ENCODE peak calls at places on chromosomes 6 and 20, in ten cellular contexts. One of them, this sample, is unnamed.

GRCh38 chr20:9353180-9353915 is 161.0 kb upstream of the LAMP5 start:
- DNase-seq in heart left ventricle: no peak
- DNase-seq in sigmoid colon: no peak
- DNase-seq in spleen: no peak
- DNase-seq in HepG2: no peak
- DNase-seq in Peyer's patch: no peak
- DNase-seq in IMR-90: no peak
- DNase-seq in ovary: no peak
- DNase-seq in adrenal gland: no peak
- DNase-seq in A549: no peak
- DNase-seq in this sample: no peak

GRCh38 chr20:38260378-38261053 is at the start of gene KIAA1755:
- DNase-seq in A549: no peak
- DNase-seq in spleen: no peak
- DNase-seq in ovary: peak; percentile 47
- DNase-seq in heart left ventricle: peak; percentile 69
- DNase-seq in sigmoid colon: peak; percentile 76
- DNase-seq in adrenal gland: no peak
- DNase-seq in HepG2: peak; percentile 37
- DNase-seq in IMR-90: no peak
- DNase-seq in Peyer's patch: no peak
- DNase-seq in this sample: no peak

GRCh38 chr6:32291549-32291948 is 67.7 kb upstream of the NOTCH4 start:
- DNase-seq in ovary: no peak
- DNase-seq in sigmoid colon: no peak
- DNase-seq in Peyer's patch: no peak
- DNase-seq in HepG2: no peak
- DNase-seq in A549: no peak
- DNase-seq in IMR-90: no peak
- DNase-seq in adrenal gland: no peak
- DNase-seq in heart left ventricle: no peak
- DNase-seq in spleen: no peak
- DNase-seq in this sample: no peak

GRCh38 chr6:678515-678914 is 14.4 kb downstream of the EXOC2 start:
- DNase-seq in sigmoid colon: no peak
- DNase-seq in IMR-90: no peak
- DNase-seq in A549: no peak
- DNase-seq in heart left ventricle: no peak
- DNase-seq in spleen: no peak
- DNase-seq in adrenal gland: no peak
- DNase-seq in Peyer's patch: no peak
- DNase-seq in ovary: no peak
- DNase-seq in HepG2: no peak
- DNase-seq in this sample: no peak

GRCh38 chr6:128630213-128630612 is 109.8 kb upstream of the PTPRK start:
- DNase-seq in adrenal gland: no peak
- DNase-seq in Peyer's patch: no peak
- DNase-seq in A549: no peak
- DNase-seq in sigmoid colon: no peak
- DNase-seq in spleen: no peak
- DNase-seq in ovary: no peak
- DNase-seq in heart left ventricle: no peak
- DNase-seq in HepG2: no peak
- DNase-seq in IMR-90: no peak
- DNase-seq in this sample: no peak

GRCh38 chr6:113004691-113005270 is 657.7 kb downstream of the RFPL4B start:
- DNase-seq in sigmoid colon: no peak
- DNase-seq in A549: no peak
- DNase-seq in adrenal gland: no peak
- DNase-seq in ovary: no peak
- DNase-seq in heart left ventricle: no peak
- DNase-seq in IMR-90: peak; percentile 5
- DNase-seq in Peyer's patch: no peak
- DNase-seq in spleen: no peak
- DNase-seq in HepG2: no peak
- DNase-seq in this sample: no peak

GRCh38 chr6:62614442-62614841 is 328.4 kb upstream of the KHDRBS2 start:
- DNase-seq in Peyer's patch: no peak
- DNase-seq in ovary: no peak
- DNase-seq in spleen: no peak
- DNase-seq in IMR-90: no peak
- DNase-seq in adrenal gland: no peak
- DNase-seq in sigmoid colon: no peak
- DNase-seq in A549: no peak
- DNase-seq in HepG2: no peak
- DNase-seq in heart left ventricle: no peak
- DNase-seq in this sample: no peak

GRCh38 chr6:24329022-24329421 is 28.8 kb downstream of the DCDC2 start:
- DNase-seq in ovary: no peak
- DNase-seq in spleen: no peak
- DNase-seq in heart left ventricle: no peak
- DNase-seq in A549: no peak
- DNase-seq in Peyer's patch: no peak
- DNase-seq in IMR-90: no peak
- DNase-seq in sigmoid colon: no peak
- DNase-seq in HepG2: no peak
- DNase-seq in adrenal gland: no peak
- DNase-seq in this sample: no peak

GRCh38 chr6:107124934-107125348 is 9.6 kb upstream of the BEND3 start:
- DNase-seq in ovary: no peak
- DNase-seq in adrenal gland: no peak
- DNase-seq in spleen: no peak
- DNase-seq in IMR-90: no peak
- DNase-seq in heart left ventricle: no peak
- DNase-seq in HepG2: no peak
- DNase-seq in sigmoid colon: no peak
- DNase-seq in Peyer's patch: no peak
- DNase-seq in A549: no peak
- DNase-seq in this sample: no peak

GRCh38 chr20:16363832-16364687 is 209.2 kb downstream of the KIF16B start:
- DNase-seq in sigmoid colon: no peak
- DNase-seq in IMR-90: no peak
- DNase-seq in spleen: no peak
- DNase-seq in adrenal gland: no peak
- DNase-seq in heart left ventricle: no peak
- DNase-seq in HepG2: no peak
- DNase-seq in A549: no peak
- DNase-seq in Peyer's patch: no peak
- DNase-seq in ovary: no peak
- DNase-seq in this sample: no peak

GRCh38 chr6:158999669-159000403 is at the start of gene RSPH3:
- DNase-seq in heart left ventricle: peak; percentile 96
- DNase-seq in spleen: peak; percentile 97
- DNase-seq in A549: peak; percentile 83
- DNase-seq in HepG2: peak; percentile 96
- DNase-seq in ovary: peak; percentile 96
- DNase-seq in sigmoid colon: peak; percentile 96
- DNase-seq in IMR-90: peak; percentile 90
- DNase-seq in adrenal gland: peak; percentile 97
- DNase-seq in Peyer's patch: peak; percentile 91
- DNase-seq in this sample: peak; percentile 85
- TF ChIP-seq POLR2A in heart left ventricle: peak; percentile 69
- TF ChIP-seq POLR2A in spleen: peak; percentile 45
- TF ChIP-seq POLR2A in A549: peak; percentile 84
- TF ChIP-seq POLR2A in HepG2: peak; percentile 99
- TF ChIP-seq POLR2A in ovary: peak; percentile 38
- TF ChIP-seq POLR2A in sigmoid colon: peak; percentile 68
- TF ChIP-seq POLR2A in IMR-90: no peak
- TF ChIP-seq POLR2A in adrenal gland: peak; percentile 55
- TF ChIP-seq POLR2A in Peyer's patch: peak; percentile 90
- TF ChIP-seq POLR2A in this sample: peak; percentile 62

DNA sequence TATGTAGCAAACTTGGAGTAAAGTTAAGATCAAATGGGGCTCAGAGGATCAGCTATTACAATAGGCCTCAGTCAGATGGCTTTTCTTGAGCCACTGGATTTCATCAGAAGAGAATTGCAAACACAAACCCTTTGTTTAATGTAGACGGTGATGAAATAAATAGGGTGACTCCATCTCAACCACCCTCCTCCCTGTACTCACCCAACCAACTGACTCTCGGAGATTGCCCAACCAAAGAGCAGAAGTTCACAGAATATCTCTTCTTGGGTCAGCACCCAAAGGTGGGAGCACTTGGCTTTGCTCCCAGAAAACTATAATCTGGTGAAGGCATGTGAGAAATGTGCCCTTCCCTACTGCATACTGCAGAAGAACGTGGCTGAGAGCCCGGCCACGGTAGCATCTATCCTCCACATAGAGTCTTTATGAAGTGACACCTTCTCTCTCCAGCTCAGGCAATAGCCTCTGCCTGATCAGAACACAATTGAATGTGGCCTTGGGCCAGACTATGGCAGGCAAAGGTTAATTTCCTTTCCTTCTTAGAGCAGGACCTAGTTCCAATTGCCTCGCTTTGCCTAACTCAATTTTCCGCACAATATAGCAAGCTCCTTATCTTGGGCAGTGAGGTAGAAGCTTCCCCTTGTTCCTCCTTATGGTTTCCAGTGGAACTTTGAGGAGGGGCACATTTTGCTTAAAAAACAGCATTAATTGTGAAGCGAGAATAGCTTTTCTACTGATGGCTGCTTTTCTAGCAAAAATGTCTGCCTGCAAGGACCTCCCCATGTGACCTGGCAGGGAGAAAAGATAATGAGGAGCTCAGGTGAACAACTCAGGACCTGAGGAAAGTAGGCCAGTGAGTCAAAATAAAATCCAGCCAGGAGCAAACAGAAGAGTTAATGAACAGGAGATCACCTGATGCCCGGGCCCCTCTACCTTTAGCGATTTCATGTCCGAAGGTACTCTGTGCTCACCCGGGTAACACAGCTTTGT is 79.4 kb downstream of the GFOD1 start:
- DNase-seq in ovary: no peak
- DNase-seq in spleen: no peak
- DNase-seq in IMR-90: peak; percentile 87
- DNase-seq in HepG2: peak; percentile 100
- DNase-seq in adrenal gland: no peak
- DNase-seq in Peyer's patch: no peak
- DNase-seq in A549: peak; percentile 58
- DNase-seq in heart left ventricle: no peak
- DNase-seq in sigmoid colon: no peak
- DNase-seq in this sample: peak; percentile 27
- H3K4me1 ChIP-seq in ovary: no peaks in the 10 kb centered on the region
- H3K4me1 ChIP-seq in spleen: peaks cover 4% of the 10 kb centered on the region
- H3K4me1 ChIP-seq in IMR-90: peaks cover 17% of the 10 kb centered on the region
- H3K4me1 ChIP-seq in HepG2: peaks cover 74% of the 10 kb centered on the region
- H3K4me1 ChIP-seq in adrenal gland: no peaks in the 10 kb centered on the region
- H3K4me1 ChIP-seq in Peyer's patch: peaks cover 9% of the 10 kb centered on the region
- H3K4me1 ChIP-seq in A549: peaks cover 81% of the 10 kb centered on the region
- H3K4me1 ChIP-seq in heart left ventricle: peaks cover 61% of the 10 kb centered on the region
- H3K4me1 ChIP-seq in sigmoid colon: peaks cover 69% of the 10 kb centered on the region
- H3K4me1 ChIP-seq in this sample: peaks cover 74% of the 10 kb centered on the region

GRCh38 chr6:73878403-73878802 is 182.4 kb downstream of the CD109 start:
- DNase-seq in sigmoid colon: no peak
- DNase-seq in A549: no peak
- DNase-seq in IMR-90: no peak
- DNase-seq in adrenal gland: no peak
- DNase-seq in HepG2: no peak
- DNase-seq in spleen: no peak
- DNase-seq in heart left ventricle: no peak
- DNase-seq in Peyer's patch: no peak
- DNase-seq in ovary: no peak
- DNase-seq in this sample: no peak

GRCh38 chr6:73870907-73871306 is 174.9 kb downstream of the CD109 start:
- DNase-seq in sigmoid colon: no peak
- DNase-seq in ovary: no peak
- DNase-seq in heart left ventricle: no peak
- DNase-seq in adrenal gland: no peak
- DNase-seq in IMR-90: no peak
- DNase-seq in Peyer's patch: no peak
- DNase-seq in HepG2: no peak
- DNase-seq in spleen: no peak
- DNase-seq in A549: no peak
- DNase-seq in this sample: no peak

GRCh38 chr6:73867411-73867810 is 171.4 kb downstream of the CD109 start:
- DNase-seq in Peyer's patch: no peak
- DNase-seq in A549: no peak
- DNase-seq in sigmoid colon: no peak
- DNase-seq in HepG2: no peak
- DNase-seq in spleen: no peak
- DNase-seq in heart left ventricle: no peak
- DNase-seq in adrenal gland: no peak
- DNase-seq in IMR-90: no peak
- DNase-seq in ovary: no peak
- DNase-seq in this sample: no peak

GRCh38 chr6:73873081-73873480 is 177.1 kb downstream of the CD109 start:
- DNase-seq in IMR-90: peak; percentile 75
- DNase-seq in heart left ventricle: no peak
- DNase-seq in spleen: no peak
- DNase-seq in ovary: no peak
- DNase-seq in adrenal gland: no peak
- DNase-seq in sigmoid colon: no peak
- DNase-seq in Peyer's patch: no peak
- DNase-seq in HepG2: no peak
- DNase-seq in A549: no peak
- DNase-seq in this sample: no peak
- H3K4me3 ChIP-seq in IMR-90: no peak overlapping the region
- H3K4me3 ChIP-seq in heart left ventricle: no peak overlapping the region
- H3K4me3 ChIP-seq in spleen: no peak overlapping the region
- H3K4me3 ChIP-seq in ovary: no peak overlapping the region
- H3K4me3 ChIP-seq in adrenal gland: no peak overlapping the region
- H3K4me3 ChIP-seq in sigmoid colon: no peak overlapping the region
- H3K4me3 ChIP-seq in Peyer's patch: no peak overlapping the region
- H3K4me3 ChIP-seq in HepG2: no peak overlapping the region
- H3K4me3 ChIP-seq in A549: no peak overlapping the region
- H3K4me3 ChIP-seq in this sample: no peak overlapping the region

GRCh38 chr20:3740600-3741301 is 8.3 kb downstream of the HSPA12B start:
- DNase-seq in IMR-90: no peak
- DNase-seq in spleen: no peak
- DNase-seq in sigmoid colon: peak; percentile 63
- DNase-seq in Peyer's patch: no peak
- DNase-seq in heart left ventricle: peak; percentile 62
- DNase-seq in adrenal gland: no peak
- DNase-seq in A549: no peak
- DNase-seq in HepG2: no peak
- DNase-seq in ovary: no peak
- DNase-seq in this sample: no peak

GRCh38 chr20:3738109-3739053 is 5.9 kb downstream of the HSPA12B start:
- DNase-seq in sigmoid colon: no peak
- DNase-seq in ovary: no peak
- DNase-seq in spleen: no peak
- DNase-seq in adrenal gland: no peak
- DNase-seq in HepG2: peak; percentile 33
- DNase-seq in Peyer's patch: no peak
- DNase-seq in A549: no peak
- DNase-seq in heart left ventricle: peak; percentile 48
- DNase-seq in IMR-90: no peak
- DNase-seq in this sample: no peak

GRCh38 chr20:3739926-3740599 is 7.6 kb downstream of the HSPA12B start:
- DNase-seq in IMR-90: no peak
- DNase-seq in Peyer's patch: no peak
- DNase-seq in spleen: no peak
- DNase-seq in HepG2: peak; percentile 34
- DNase-seq in adrenal gland: no peak
- DNase-seq in A549: no peak
- DNase-seq in sigmoid colon: no peak
- DNase-seq in ovary: no peak
- DNase-seq in heart left ventricle: peak; percentile 54
- DNase-seq in this sample: no peak

GRCh38 chr20:3741846-3742458 is 9.5 kb downstream of the HSPA12B start:
- DNase-seq in ovary: no peak
- DNase-seq in adrenal gland: no peak
- DNase-seq in A549: no peak
- DNase-seq in heart left ventricle: peak; percentile 41
- DNase-seq in spleen: no peak
- DNase-seq in IMR-90: no peak
- DNase-seq in sigmoid colon: peak; percentile 66
- DNase-seq in Peyer's patch: no peak
- DNase-seq in HepG2: no peak
- DNase-seq in this sample: no peak

GRCh38 chr20:3739054-3739925 is 6.8 kb downstream of the HSPA12B start:
- DNase-seq in heart left ventricle: peak; percentile 69
- DNase-seq in IMR-90: no peak
- DNase-seq in ovary: no peak
- DNase-seq in adrenal gland: no peak
- DNase-seq in spleen: peak; percentile 86
- DNase-seq in A549: no peak
- DNase-seq in Peyer's patch: no peak
- DNase-seq in HepG2: no peak
- DNase-seq in sigmoid colon: peak; percentile 63
- DNase-seq in this sample: no peak
- TF ChIP-seq POLR2A in heart left ventricle: no peak
- TF ChIP-seq POLR2A in IMR-90: no peak
- TF ChIP-seq POLR2A in ovary: no peak
- TF ChIP-seq POLR2A in adrenal gland: no peak
- TF ChIP-seq POLR2A in spleen: no peak
- TF ChIP-seq POLR2A in A549: no peak
- TF ChIP-seq POLR2A in Peyer's patch: no peak
- TF ChIP-seq POLR2A in HepG2: no peak
- TF ChIP-seq POLR2A in sigmoid colon: no peak
- TF ChIP-seq POLR2A in this sample: no peak